ENCODE peak calls at places on chromosomes 3 and 15, in eight cellular contexts. J is iris pigment epithelial cell; Y is HEK293T; X is glutamatergic neuron; S is activated T-cell treated with anti-CD3 and anti-CD28 coated beads, Interleukin-2, amount 50 U/mL, for 1 hour; P is left cardiac atrium; I is ACHN; H is left colon. E is an unnamed sample.

GRCh38 chr3:65855370-65856100 is 183.2 kb downstream of the MAGI1 start:
- DNase-seq in X (no peak), J (peak), P (no peak), I (peak), H (no peak), S (no peak), Y (no peak), E (peak)

GRCh38 chr3:100252006-100252405 is 8.8 kb upstream of the TBC1D23 start:
- DNase-seq in S (no peak), Y (no peak), P (no peak), X (no peak), H (no peak), I (no peak), J (no peak), E (no peak)

GRCh38 chr3:102346897-102347296 is 87.9 kb upstream of the ZPLD1 start:
- DNase-seq in H (no peak), S (no peak), J (no peak), P (no peak), X (no peak), I (no peak), Y (no peak), E (no peak)

GRCh38 chr15:99211926-99212325 is 37.5 kb downstream of the TTC23 start:
- DNase-seq in X (no peak), J (peak), H (no peak), Y (no peak), I (no peak), P (no peak), S (no peak), E (peak)

GRCh38 chr3:178856804-178857203 is 214.8 kb downstream of the ZMAT3 start:
- DNase-seq in Y (no peak), I (no peak), S (no peak), P (no peak), J (peak), H (no peak), X (no peak), E (peak)

GRCh38 chr15:35394416-35394815 is 151.5 kb downstream of the DPH6 start:
- DNase-seq in J (peak), P (no peak), X (no peak), Y (no peak), I (no peak), H (no peak), S (no peak), E (peak)

GRCh38 chr3:189292667-189293478 is 121.1 kb downstream of the TPRG1 start:
- DNase-seq in P (no peak), I (no peak), X (no peak), H (no peak), S (no peak), J (no peak), Y (no peak), E (no peak)

GRCh38 chr3:56012732-56013131 is 455.5 kb downstream of the ERC2 start:
- DNase-seq in Y (no peak), P (no peak), X (no peak), H (no peak), S (no peak), J (no peak), I (no peak), E (no peak)

GRCh38 chr3:105867690-105868449 is 942 bp downstream of the CBLB start:
- DNase-seq in X (no peak), H (no peak), S (no peak), J (no peak), P (no peak), Y (no peak), I (no peak), E (peak)

GRCh38 chr3:53581671-53582070 is 87.3 kb downstream of the CACNA1D start:
- DNase-seq in H (no peak), P (no peak), Y (no peak), I (no peak), S (no peak), X (no peak), J (peak), E (peak)

GRCh38 chr3:68705695-68706429 is 226.5 kb downstream of the TAFA4 start:
- DNase-seq in I (no peak), Y (no peak), S (no peak), P (peak), X (no peak), H (no peak), J (no peak), E (no peak)

GRCh38 chr3:155702745-155703581 is 41.9 kb downstream of the PLCH1 start:
- DNase-seq in X (no peak), Y (peak), I (no peak), S (no peak), P (no peak), J (no peak), H (no peak), E (no peak)

GRCh38 chr3:41103200-41103599 is 96.1 kb upstream of the CTNNB1 start:
- DNase-seq in Y (no peak), S (no peak), I (no peak), H (no peak), P (no peak), J (no peak), X (no peak), E (no peak)

GRCh38 chr3:194056731-194057415 is 79.1 kb upstream of the HES1 start:
- DNase-seq in P (no peak), I (no peak), J (no peak), S (no peak), H (no peak), X (no peak), Y (no peak), E (no peak)

GRCh38 chr3:161419555-161420333 is 48.4 kb upstream of the SPTSSB start:
- DNase-seq in P (no peak), S (no peak), X (no peak), J (no peak), H (no peak), Y (no peak), I (no peak), E (no peak)

GRCh38 chr3:171813897-171814460 is 3.7 kb upstream of the PLD1 start:
- DNase-seq in P (no peak), J (no peak), H (no peak), Y (no peak), X (no peak), I (no peak), S (no peak), E (no peak)

GRCh38 chr3:8713901-8714759 is 19.5 kb upstream of the CAV3 start:
- DNase-seq in P (no peak), I (no peak), X (peak), J (peak), H (no peak), S (no peak), Y (peak), E (no peak)

GRCh38 chr3:149216195-149216869 is 5.3 kb downstream of the CP start:
- DNase-seq in H (peak), S (no peak), I (no peak), Y (no peak), X (no peak), P (no peak), J (peak), E (peak)

GRCh38 chr3:140363801-140364200 is 314.1 kb upstream of the TRIM42 start:
- DNase-seq in Y (no peak), S (no peak), I (no peak), P (peak), H (peak), X (no peak), J (no peak), E (no peak)

GRCh38 chr3:22729981-22730380 is 473.1 kb upstream of the UBE2E2 start:
- DNase-seq in S (no peak), J (peak), Y (peak), I (no peak), P (no peak), H (no peak), X (no peak), E (peak)

GRCh38 chr15:80587816-80588456 is 107.2 kb upstream of the ABHD17C start:
- DNase-seq in J (peak), S (no peak), H (no peak), I (no peak), Y (no peak), X (no peak), P (no peak), E (no peak)

GRCh38 chr15:92650256-92650655 is 5.3 kb downstream of the FAM174B start:
- DNase-seq in Y (no peak), H (no peak), X (no peak), J (no peak), S (no peak), I (no peak), P (no peak), E (no peak)

GRCh38 chr3:130601662-130602061 is 84.7 kb downstream of the COL6A6 start:
- DNase-seq in X (no peak), S (no peak), J (peak), H (no peak), P (no peak), I (no peak), Y (peak), E (peak)

GRCh38 chr3:94184781-94185180 is 121.9 kb downstream of the NSUN3 start:
- DNase-seq in H (no peak), X (no peak), P (no peak), Y (no peak), S (no peak), J (peak), I (no peak), E (no peak)

GRCh38 chr3:71512000-71512399 is 71.5 kb downstream of the FOXP1 start:
- DNase-seq in P (no peak), H (peak), Y (no peak), J (no peak), X (no peak), S (peak), I (no peak), E (no peak)

GRCh38 chr3:101038880-101039279 is 45.7 kb upstream of the ABI3BP start:
- DNase-seq in P (no peak), Y (no peak), J (no peak), H (no peak), I (no peak), S (no peak), X (no peak), E (no peak)

GRCh38 chr15:45157974-45158373 is 28.2 kb downstream of the DUOX1 start:
- DNase-seq in P (peak), I (no peak), X (no peak), J (peak), H (no peak), S (no peak), Y (no peak), E (peak)

GRCh38 chr3:170829873-170830272 is 40.1 kb downstream of the RPL22L1 start:
- DNase-seq in P (no peak), H (no peak), X (no peak), J (no peak), I (no peak), Y (no peak), S (no peak), E (no peak)

GRCh38 chr15:40010681-40011080 is 28.3 kb downstream of the SRP14 start:
- DNase-seq in J (peak), I (no peak), S (no peak), H (no peak), X (peak), Y (no peak), P (no peak), E (peak)

GRCh38 chr15:34109775-34110663 is 8.1 kb downstream of the PGBD4 start:
- DNase-seq in S (no peak), P (no peak), Y (peak), X (no peak), J (peak), I (peak), H (no peak), E (peak)

E was measured in adipocyte.